ENCODE peak calls at places on chromosomes 16 and 17, in seven cellular contexts. One of them, this sample, is unnamed.

GRCh38 chr16:56278196-56278855 is 87.0 kb downstream of the GNAO1 start:
- DNase-seq in NCI-H345: no peak
- DNase-seq in cardiac fibroblast: no peak
- DNase-seq in NCI-H1417: no peak
- DNase-seq in prostate gland: no peak
- DNase-seq in immature natural killer cell: no peak
- DNase-seq in cardiac muscle cell: no peak
- DNase-seq in this sample: no peak

GRCh38 chr16:61862756-61863155 is 173.5 kb downstream of the CDH8 start:
- DNase-seq in cardiac muscle cell: no peak
- DNase-seq in NCI-H345: no peak
- DNase-seq in immature natural killer cell: no peak
- DNase-seq in NCI-H1417: no peak
- DNase-seq in prostate gland: no peak
- DNase-seq in cardiac fibroblast: no peak
- DNase-seq in this sample: no peak

GRCh38 chr16:29154676-29155121 is 169.8 kb downstream of the LAT start:
- DNase-seq in NCI-H345: no peak
- DNase-seq in prostate gland: no peak
- DNase-seq in cardiac muscle cell: no peak
- DNase-seq in NCI-H1417: no peak
- DNase-seq in immature natural killer cell: no peak
- DNase-seq in cardiac fibroblast: peak; percentile 42
- DNase-seq in this sample: no peak

GRCh38 chr17:58207451-58207850 is 11.6 kb downstream of the MKS1 start:
- DNase-seq in cardiac fibroblast: no peak
- DNase-seq in NCI-H345: no peak
- DNase-seq in immature natural killer cell: no peak
- DNase-seq in NCI-H1417: no peak
- DNase-seq in cardiac muscle cell: no peak
- DNase-seq in prostate gland: no peak
- DNase-seq in this sample: no peak

GRCh38 chr17:79788989-79789942 is 7.6 kb downstream of the CBX8 start:
- DNase-seq in cardiac muscle cell: peak; percentile 69
- DNase-seq in cardiac fibroblast: no peak
- DNase-seq in prostate gland: no peak
- DNase-seq in NCI-H345: no peak
- DNase-seq in immature natural killer cell: no peak
- DNase-seq in NCI-H1417: no peak
- DNase-seq in this sample: no peak

GRCh38 chr17:12514596-12514995 is 151.1 kb upstream of the MYOCD start:
- DNase-seq in cardiac fibroblast: peak; percentile 2
- DNase-seq in NCI-H1417: no peak
- DNase-seq in NCI-H345: no peak
- DNase-seq in cardiac muscle cell: no peak
- DNase-seq in prostate gland: no peak
- DNase-seq in immature natural killer cell: no peak
- DNase-seq in this sample: no peak

GRCh38 chr17:45912319-45912718 is 18.0 kb downstream of the MAPT start:
- DNase-seq in cardiac fibroblast: no peak
- DNase-seq in NCI-H345: no peak
- DNase-seq in cardiac muscle cell: no peak
- DNase-seq in prostate gland: no peak
- DNase-seq in immature natural killer cell: no peak
- DNase-seq in NCI-H1417: no peak
- DNase-seq in this sample: no peak

GRCh38 chr17:67629963-67630320 is 87.8 kb upstream of the NOL11 start:
- DNase-seq in prostate gland: no peak
- DNase-seq in cardiac fibroblast: peak; percentile 83
- DNase-seq in immature natural killer cell: peak; percentile 14
- DNase-seq in NCI-H1417: peak; percentile 59
- DNase-seq in NCI-H345: no peak
- DNase-seq in cardiac muscle cell: peak; percentile 15
- DNase-seq in this sample: no peak

GRCh38 chr17:67148352-67148751 is 96.6 kb downstream of the HELZ start:
- DNase-seq in cardiac fibroblast: no peak
- DNase-seq in immature natural killer cell: no peak
- DNase-seq in NCI-H1417: no peak
- DNase-seq in cardiac muscle cell: no peak
- DNase-seq in prostate gland: no peak
- DNase-seq in NCI-H345: no peak
- DNase-seq in this sample: no peak

GRCh38 chr17:77740481-77740880 is 218.0 kb upstream of the TNRC6C start:
- DNase-seq in immature natural killer cell: no peak
- DNase-seq in NCI-H1417: no peak
- DNase-seq in prostate gland: no peak
- DNase-seq in cardiac fibroblast: no peak
- DNase-seq in cardiac muscle cell: no peak
- DNase-seq in NCI-H345: no peak
- DNase-seq in this sample: no peak

GRCh38 chr16:15966420-15967222 is 17.2 kb downstream of the ABCC1 start:
- DNase-seq in cardiac muscle cell: no peak
- DNase-seq in immature natural killer cell: no peak
- DNase-seq in cardiac fibroblast: peak; percentile 66
- DNase-seq in prostate gland: no peak
- DNase-seq in NCI-H345: no peak
- DNase-seq in NCI-H1417: no peak
- DNase-seq in this sample: no peak

This sample was measured in NCI-H774.